ENCODE peak calls at places on chromosomes 13 and 19, in six cellular contexts. Z is NCI-H187 treated with DMSO at 0.1 percent for 48 hours, D is T-helper 1 cell, B is brain pericyte, V is AG10803, G is cardiac muscle cell. M is an unnamed sample.

GRCh38 chr13:98567140-98567539 is 9.8 kb downstream of the STK24 start:
- DNase-seq in G (no peak), V (no peak), B (no peak), Z (no peak), D (no peak), M (no peak)

GRCh38 chr13:46008631-46009030 is 43.9 kb downstream of the ZC3H13 start:
- DNase-seq in B (no peak), V (no peak), G (no peak), D (no peak), Z (no peak), M (no peak)

GRCh38 chr13:110607675-110608224 is 7.6 kb upstream of the NAXD start:
- DNase-seq in G (no peak), B (no peak), Z (no peak), D (no peak), V (no peak), M (no peak)

GRCh38 chr13:46866150-46866549 is 30.7 kb downstream of the HTR2A start:
- DNase-seq in G (peak; percentile 85), D (no peak), V (peak; percentile 42), B (no peak), Z (no peak), M (peak; percentile 94)

GRCh38 chr13:113880651-113881611 is 17.1 kb upstream of the GAS6 start:
- DNase-seq in V (no peak), Z (no peak), G (no peak), D (no peak), B (no peak), M (no peak)

GRCh38 chr19:47239152-47239551 is 8.2 kb upstream of the BBC3 start:
- DNase-seq in Z (no peak), D (no peak), V (no peak), G (no peak), B (no peak), M (no peak)

GRCh38 chr13:111503905-111504695 is 183.7 kb downstream of the TEX29 start:
- DNase-seq in Z (no peak), B (no peak), D (no peak), G (no peak), V (no peak), M (no peak)

GRCh38 chr13:97648171-97648880 is 214.4 kb downstream of the RAP2A start:
- DNase-seq in D (no peak), B (no peak), V (no peak), Z (no peak), G (peak; percentile 82), M (no peak)

GRCh38 chr19:11881151-11881800 is 6.3 kb upstream of the ZNF69 start:
- DNase-seq in Z (no peak), G (peak; percentile 71), D (peak; percentile 33), V (peak; percentile 32), B (no peak), M (no peak)

GRCh38 chr19:50794778-50795664 is 4.8 kb downstream of the ACP4 start:
- DNase-seq in V (no peak), Z (no peak), B (no peak), D (no peak), G (no peak), M (no peak)

GRCh38 chr13:112679381-112679780 is 10.5 kb upstream of the ATP11A start:
- DNase-seq in B (no peak), G (no peak), Z (no peak), D (no peak), V (no peak), M (no peak)

GRCh38 chr19:5434351-5434917 is 20.8 kb upstream of the ZNRF4 start:
- DNase-seq in B (no peak), G (peak; percentile 36), V (no peak), D (no peak), Z (no peak), M (no peak)

GRCh38 chr13:98279473-98280175 is 102.6 kb upstream of the RNF113B start:
- DNase-seq in Z (peak; percentile 62), G (no peak), B (no peak), V (no peak), D (no peak), M (no peak)

GRCh38 chr13:110685305-110685704 is 20.6 kb downstream of the CARS2 start:
- DNase-seq in V (peak; percentile 29), D (no peak), Z (no peak), G (no peak), B (no peak), M (no peak)

GRCh38 chr13:32426981-32427851 is 714 bp downstream of the N4BP2L1 start:
- DNase-seq in G (peak; percentile 22), V (peak; percentile 17), B (no peak), Z (no peak), D (peak; percentile 63), M (no peak)

GRCh38 chr13:110381029-110381360 is 73.9 kb downstream of the COL4A2 start:
- DNase-seq in Z (no peak), V (no peak), D (no peak), B (no peak), G (no peak), M (no peak)

GRCh38 chr19:52748336-52748950 is 13.6 kb upstream of the ZNF611 start:
- DNase-seq in G (peak; percentile 67), D (no peak), B (no peak), V (peak; percentile 45), Z (no peak), M (no peak)

GRCh38 chr19:17834350-17835181 is 13.2 kb downstream of the JAK3 start:
- DNase-seq in B (no peak), D (no peak), Z (no peak), V (no peak), G (no peak), M (no peak)